ENCODE peak calls at places on chromosomes 7 and 10, in seven cellular contexts. R is hepatocyte, E is body of pancreas, U is neural progenitor cell, Q is aorta, C is colonic mucosa, T is tibial artery. N is an unnamed sample. For H3K4me1, the result is how much of the 10 kb centered on the place peaks cover.

GRCh38 chr10:6669269-6669859 is 89.3 kb upstream of the PRKCQ start:
- DNase-seq in Q (no peak), U (peak), R (peak), E (peak), C (peak), T (no peak), N (peak)

GRCh38 chr10:122499491-122499941 is 38.2 kb downstream of the HTRA1 start:
- DNase-seq in T (peak), U (no peak), Q (peak), C (peak), R (no peak), E (no peak), N (no peak)

GRCh38 chr10:15715619-15716227 is 4.0 kb downstream of the ITGA8 start:
- DNase-seq in E (no peak), R (peak), Q (no peak), U (peak), C (no peak), T (no peak), N (peak)

GRCh38 chr10:108970016-108970415 is 953.3 kb downstream of the XPNPEP1 start:
- DNase-seq in E (peak), T (no peak), C (no peak), R (peak), U (peak), Q (no peak), N (peak)

GRCh38 chr7:17495655-17496396 is 197.4 kb downstream of the AHR start:
- DNase-seq in E (no peak), T (no peak), C (no peak), U (no peak), R (no peak), Q (no peak), N (no peak)

GRCh38 chr7:29297194-29297890 is 102.8 kb downstream of the CHN2 start:
- DNase-seq in T (no peak), E (no peak), R (no peak), C (no peak), Q (no peak), U (peak), N (no peak)

GRCh38 chr10:67004690-67005089 is 78.9 kb downstream of the LRRTM3 start:
- DNase-seq in R (no peak), T (no peak), U (no peak), C (no peak), E (no peak), Q (no peak), N (no peak)

GRCh38 chr10:12466701-12467100 is 117.4 kb downstream of the CAMK1D start:
- DNase-seq in U (no peak), Q (no peak), E (no peak), T (no peak), R (no peak), C (no peak), N (no peak)

GRCh38 chr10:5811387-5811821 is 1.8 kb downstream of the GDI2 start:
- DNase-seq in T (no peak), R (no peak), Q (no peak), E (no peak), C (peak), U (peak), N (peak)

GRCh38 chr7:106031271-106032029 is 68.4 kb downstream of the CDHR3 start:
- DNase-seq in C (no peak), Q (no peak), E (no peak), U (no peak), T (no peak), R (peak), N (no peak)

GRCh38 chr10:31952066-31952465 is 23.4 kb upstream of the ARHGAP12 start:
- DNase-seq in U (no peak), E (no peak), C (no peak), T (no peak), Q (no peak), R (no peak), N (no peak)

GRCh38 chr10:21524526-21525366 is 736 bp downstream of the SKIDA1 start:
- DNase-seq in E (peak), Q (no peak), R (peak), T (no peak), U (peak), C (no peak), N (peak)

GRCh38 chr10:49613882-49614241 is at the start of gene CHAT:
- DNase-seq in Q (no peak), U (no peak), E (no peak), R (no peak), C (no peak), T (peak), N (no peak)

GRCh38 chr10:33273295-33274002 is 61.0 kb downstream of the NRP1 start:
- DNase-seq in C (peak), U (peak), T (peak), E (peak), R (peak), Q (peak), N (peak)

GRCh38 chr10:6083523-6084475 is 5.0 kb upstream of the RBM17 start:
- DNase-seq in R (no peak), Q (no peak), T (peak), C (no peak), E (no peak), U (no peak), N (no peak)

GRCh38 chr10:117365612-117366011 is 9.6 kb downstream of the PDZD8 start:
- DNase-seq in R (peak), Q (no peak), C (no peak), T (no peak), U (no peak), E (peak), N (no peak)

GRCh38 chr10:19832624-19833507 is 16.6 kb downstream of the PLXDC2 start:
- DNase-seq in Q (no peak), E (no peak), U (peak), C (no peak), R (no peak), T (no peak), N (no peak)

GRCh38 chr10:72466018-72466417 is 111.3 kb upstream of the DNAJB12 start:
- DNase-seq in R (no peak), T (no peak), C (no peak), Q (no peak), U (no peak), E (no peak), N (no peak)

GRCh38 chr10:123045961-123046731 is 37.3 kb downstream of the ACADSB start:
- DNase-seq in Q (no peak), E (no peak), T (no peak), R (no peak), C (no peak), U (no peak), N (no peak)

GRCh38 chr7:30028749-30029635 is 780 bp downstream of the PLEKHA8 start:
- DNase-seq in R (peak), U (peak), Q (peak), T (peak), C (peak), E (no peak), N (peak)

GRCh38 chr7:43314379-43315158 is 202.1 kb downstream of the HECW1 start:
- DNase-seq in C (no peak), T (no peak), E (no peak), Q (no peak), U (no peak), R (no peak), N (no peak)

GRCh38 chr7:2698581-2699288 is 10.7 kb downstream of the AMZ1 start:
- DNase-seq in Q (no peak), U (no peak), T (no peak), C (no peak), R (no peak), E (no peak), N (no peak)

GRCh38 chr7:44063894-44064651 is 1.3 kb downstream of the PGAM2 start:
- DNase-seq in U (peak), R (no peak), E (peak), C (no peak), T (peak), Q (no peak), N (no peak)

GRCh38 chr10:51760864-51761263 is 61.5 kb upstream of the CSTF2T start:
- DNase-seq in C (no peak), U (no peak), E (no peak), R (no peak), T (no peak), Q (no peak), N (no peak)

GRCh38 chr7:138565071-138565450 is 105.0 kb downstream of the TRIM24 start:
- DNase-seq in C (no peak), Q (no peak), R (no peak), T (no peak), E (no peak), U (no peak), N (no peak)

GRCh38 chr10:77223532-77224460 is 413.8 kb downstream of the KCNMA1 start:
- DNase-seq in R (no peak), E (no peak), C (no peak), Q (no peak), T (no peak), U (no peak), N (no peak)

GRCh38 chr10:110629680-110630191 is 14.4 kb upstream of the RBM20 start:
- DNase-seq in Q (no peak), T (no peak), R (peak), E (peak), U (no peak), C (peak), N (peak)

GRCh38 chr7:114048386-114049235 is 129.8 kb upstream of the PPP1R3A start:
- DNase-seq in C (no peak), T (no peak), Q (no peak), E (peak), R (peak), U (no peak), N (no peak)

GRCh38 chr10:47033541-47034270 is 122.5 kb downstream of the PTPN20 start:
- DNase-seq in R (no peak), T (peak), E (peak), Q (no peak), U (no peak), C (no peak), N (no peak)

GRCh38 chr7:110170762-110171161 is 920.2 kb upstream of the LRRN3 start:
- DNase-seq in Q (no peak), E (no peak), C (no peak), U (no peak), T (no peak), R (peak), N (no peak)

GRCh38 chr10:1378473-1378872 is 322.3 kb downstream of the WDR37 start:
- DNase-seq in T (no peak), U (no peak), R (no peak), Q (no peak), E (no peak), C (peak), N (peak)

GRCh38 chr7:133853706-133854276 is 273.3 kb upstream of the LRGUK start:
- DNase-seq in C (peak), T (no peak), E (peak), Q (no peak), U (peak), R (peak), N (peak)

DNA sequence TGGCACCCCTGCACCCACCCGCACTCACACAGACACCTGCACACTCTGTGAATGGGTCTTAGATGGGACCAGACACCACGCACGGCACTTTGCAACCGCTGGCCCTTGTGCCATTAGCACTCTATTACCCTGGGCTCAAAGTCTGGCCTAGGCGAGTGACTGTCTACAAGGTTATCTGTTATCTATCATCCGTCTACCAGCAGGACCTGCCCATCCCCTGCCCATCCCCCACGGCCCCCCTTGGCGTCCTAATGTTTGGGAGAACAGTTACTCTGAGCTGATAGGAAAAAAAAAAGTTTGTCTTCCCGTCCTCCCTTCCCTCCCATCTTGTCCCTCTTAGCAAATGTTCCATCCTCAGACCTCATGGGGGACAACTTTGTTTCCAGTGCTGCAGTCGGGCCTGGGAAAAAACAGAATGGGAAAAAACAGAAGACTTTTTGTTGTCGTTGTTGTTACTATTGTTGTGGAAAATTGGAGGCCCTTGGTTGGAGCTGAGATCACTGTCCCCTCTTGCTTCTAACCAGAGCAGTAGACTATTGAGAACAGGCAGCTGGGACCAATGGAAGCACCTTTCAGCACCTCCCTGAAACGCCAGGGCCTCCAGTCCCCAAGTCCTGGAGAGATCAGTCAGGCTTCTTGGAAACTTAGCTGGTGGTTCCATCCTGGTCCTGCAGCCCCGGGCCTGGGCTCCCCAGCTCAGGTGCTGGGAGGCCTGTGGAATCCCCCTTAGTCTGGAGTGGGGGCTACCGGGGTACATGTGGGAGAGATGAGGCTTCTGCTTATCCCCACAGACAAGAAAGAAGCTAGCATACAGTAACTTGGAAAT is 12.2 kb downstream of the UNCX start:
- DNase-seq in Q (no peak), U (peak), C (no peak), T (no peak), E (no peak), R (no peak), N (no peak)
- H3K4me1 ChIP-seq in Q (under half), U (under half), C (under half), T (under half), E (under half), R (under half), N (under half)

GRCh38 chr7:32299133-32299702 is 191.0 kb downstream of the LSM5 start:
- DNase-seq in Q (no peak), C (no peak), U (peak), T (no peak), E (peak), R (peak), N (no peak)
- H3K4me3 ChIP-seq in Q (peak), C (peak), U (peak), T (peak), E (peak), R (peak), N (peak)

DNA sequence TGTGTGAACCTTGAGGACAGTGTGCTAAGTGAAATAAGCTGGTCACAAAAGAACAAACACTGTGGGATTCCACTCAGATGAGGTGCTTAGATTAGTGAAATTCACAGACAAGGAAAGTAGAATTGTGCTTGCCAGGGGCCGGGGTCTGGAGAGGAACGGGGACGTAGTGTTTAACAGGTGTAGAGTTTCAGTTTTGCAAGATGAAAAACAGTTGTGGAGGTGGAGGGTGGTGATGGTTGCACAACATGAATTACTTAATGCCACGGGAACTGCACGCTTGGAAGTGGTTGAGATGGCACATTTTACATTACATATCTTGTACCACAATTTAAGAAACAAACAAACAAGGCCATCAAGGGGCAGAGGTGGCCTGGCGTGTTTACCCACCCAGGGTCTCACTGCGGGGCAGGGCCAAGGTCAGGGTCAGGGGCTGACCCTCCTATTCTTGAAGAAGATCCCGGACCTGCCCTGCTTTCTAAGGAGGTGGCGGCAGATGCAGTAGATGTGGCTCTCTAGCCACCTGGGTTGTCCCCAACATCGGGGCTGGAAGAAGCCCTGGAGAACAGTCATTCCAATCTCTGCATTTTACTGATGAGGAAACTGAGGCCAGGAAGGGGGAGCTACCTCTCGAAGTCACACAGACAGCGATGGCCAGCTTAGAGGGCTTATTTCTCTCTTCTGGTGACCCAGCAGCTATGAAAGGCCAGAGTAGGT is 91.5 kb upstream of the LRRC4 start:
- DNase-seq in R (no peak), E (no peak), C (no peak), Q (no peak), T (peak), U (no peak), N (peak)
- H3K4me1 ChIP-seq in R (under half), E (under half), C (under half), Q (under half), T (under half), U (under half), N (under half)

DNA sequence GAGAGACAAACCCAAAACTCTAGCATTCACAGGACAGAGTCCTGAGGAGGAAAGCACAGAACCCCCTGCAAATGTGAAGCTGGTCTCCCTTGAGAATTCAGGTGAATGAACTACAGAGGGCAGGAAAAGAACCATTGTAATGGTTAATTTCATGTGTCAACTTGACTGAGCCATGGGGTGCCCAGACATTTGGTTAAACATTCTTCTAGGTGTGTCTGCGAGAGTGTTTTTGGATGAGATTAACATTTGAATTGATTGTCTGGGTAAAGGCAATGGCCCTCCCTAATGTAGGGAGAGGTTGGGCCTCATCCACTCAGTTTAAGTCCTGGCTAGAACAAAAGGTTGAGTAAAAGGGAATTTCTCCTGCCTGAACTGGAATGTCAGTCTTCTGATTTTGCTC is 15.7 kb upstream of the CDK1 start:
- DNase-seq in R (no peak), E (no peak), U (peak), Q (no peak), C (no peak), T (no peak), N (no peak)
- H3K4me3 ChIP-seq in R (no peak), E (no peak), U (no peak), Q (no peak), C (no peak), T (no peak), N (no peak)

GRCh38 chr7:100088621-100089457 is at the start of gene COPS6:
- DNase-seq in Q (peak), U (peak), T (peak), R (peak), C (peak), E (peak), N (peak)

GRCh38 chr7:100091411-100092181 is 2.8 kb downstream of the COPS6 start:
- DNase-seq in Q (no peak), R (no peak), C (no peak), T (no peak), U (peak), E (no peak), N (no peak)

GRCh38 chr7:100088095-100088620 is 611 bp upstream of the COPS6 start:
- DNase-seq in U (no peak), E (no peak), Q (no peak), R (no peak), T (no peak), C (no peak), N (no peak)

GRCh38 chr7:100090527-100091410 is 2.0 kb downstream of the COPS6 start:
- DNase-seq in Q (no peak), U (no peak), C (no peak), R (no peak), E (no peak), T (no peak), N (no peak)

GRCh38 chr7:100089458-100090201 is 861 bp downstream of the COPS6 start:
- DNase-seq in E (no peak), U (no peak), T (no peak), Q (no peak), R (no peak), C (no peak), N (peak)
- H3K4me1 ChIP-seq in E (under half), U (under half), T (under half), Q (under half), R (under half), C (under half), N (half or more)

DNA sequence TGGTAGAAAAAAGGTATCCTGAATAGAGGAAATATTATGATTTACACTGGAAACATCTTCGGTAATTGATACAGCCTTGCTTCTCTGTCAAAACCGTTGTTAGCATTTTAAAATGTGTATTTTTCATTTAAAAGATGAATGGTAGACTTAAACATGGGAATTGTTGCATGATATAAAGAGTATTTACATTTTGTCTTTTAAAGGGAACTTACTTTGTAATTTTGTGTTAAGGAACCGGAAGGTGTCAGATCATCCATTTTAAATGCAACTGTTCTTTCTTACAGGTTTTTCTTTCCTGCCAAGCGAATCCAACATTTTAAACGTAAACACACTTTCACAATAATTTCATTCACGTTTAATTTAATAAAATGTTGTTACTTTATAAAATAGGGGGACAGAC is 1.8 kb upstream of the IGF2BP3 start:
- DNase-seq in R (no peak), E (no peak), C (no peak), Q (no peak), T (no peak), U (no peak), N (no peak)
- H3K4me3 ChIP-seq in R (peak), E (no peak), C (no peak), Q (no peak), T (no peak), U (peak), N (no peak)

GRCh38 chr10:125033146-125033924 is 91.4 kb downstream of the ZRANB1 start:
- DNase-seq in U (no peak), E (no peak), Q (no peak), C (no peak), R (no peak), T (no peak), N (no peak)
- H3K4me1 ChIP-seq in U (under half), E (half or more), Q (under half), C (under half), R (under half), T (half or more), N (half or more)

DNA sequence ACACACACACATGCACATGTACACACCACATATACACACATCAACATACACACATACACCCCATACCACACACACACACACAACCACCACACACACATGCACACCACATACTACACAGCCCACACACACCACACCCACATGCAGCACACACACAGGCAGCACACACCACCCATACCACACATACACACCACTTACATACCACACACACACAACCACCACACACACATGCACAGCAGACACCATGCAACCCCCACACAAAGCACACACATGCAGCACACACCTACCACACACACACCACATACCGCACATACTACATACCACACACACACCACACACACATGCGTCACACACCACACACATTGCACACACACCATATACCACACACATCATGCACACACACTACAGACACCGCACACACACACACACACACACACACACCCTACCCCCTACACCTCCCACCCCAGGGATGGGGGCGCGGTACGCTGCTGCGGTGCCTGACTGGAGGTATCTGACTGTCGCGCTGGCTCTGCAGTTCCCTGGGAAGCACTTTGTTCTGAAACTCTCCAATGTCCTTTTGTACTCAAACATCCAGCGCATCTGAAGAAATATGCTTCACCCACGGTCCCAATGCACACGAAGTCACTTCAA is 5.4 kb upstream of the TRPV6 start:
- DNase-seq in E (no peak), R (no peak), C (no peak), Q (no peak), U (no peak), T (no peak), N (no peak)
- H3K4me3 ChIP-seq in E (no peak), R (no peak), C (no peak), Q (no peak), U (no peak), T (no peak), N (no peak)

GRCh38 chr10:132417957-132418441 is 21.0 kb downstream of the PWWP2B start:
- DNase-seq in Q (no peak), C (no peak), U (no peak), R (peak), T (no peak), E (no peak), N (no peak)
- H3K4me1 ChIP-seq in Q (under half), C (under half), U (under half), R (half or more), T (half or more), E (half or more), N (under half)

N was measured in SJSA1.